ENCODE peak calls at places on chromosomes 4 and X, in four cellular contexts. One of them, this sample, is unnamed.
A peak's percentile ranks its signal among the peaks of the same experiment; 100 is the strongest.

GRCh38 chr4:102867278-102868152 is 1.3 kb upstream of the CISD2 start:
- DNase-seq in H9: no peak
- DNase-seq in IMR-90: no peak
- DNase-seq in H1: no peak
- DNase-seq in this sample: no peak

GRCh38 chrX:40278340-40279090 is 180.8 kb upstream of the BCOR start:
- DNase-seq in H9: no peak
- DNase-seq in IMR-90: no peak
- DNase-seq in H1: no peak
- DNase-seq in this sample: no peak

GRCh38 chrX:27619975-27620374 is 29.8 kb downstream of the DCAF8L2 start:
- DNase-seq in H9: no peak
- DNase-seq in IMR-90: peak; percentile 8
- DNase-seq in H1: no peak
- DNase-seq in this sample: peak; percentile 11

GRCh38 chr4:16461362-16461761 is 235.1 kb upstream of the TAPT1 start:
- DNase-seq in H9: no peak
- DNase-seq in IMR-90: no peak
- DNase-seq in H1: no peak
- DNase-seq in this sample: no peak

GRCh38 chr4:172708184-172708583 is 460.4 kb upstream of the GALNT7 start:
- DNase-seq in H9: peak; percentile 26
- DNase-seq in IMR-90: no peak
- DNase-seq in H1: no peak
- DNase-seq in this sample: peak; percentile 47

GRCh38 chrX:3271485-3272186 is 74.8 kb downstream of the MXRA5 start:
- DNase-seq in H9: no peak
- DNase-seq in IMR-90: peak; percentile 74
- DNase-seq in H1: no peak
- DNase-seq in this sample: no peak

GRCh38 chr4:42673084-42673429 is 16.2 kb upstream of the ATP8A1 start:
- DNase-seq in H9: no peak
- DNase-seq in IMR-90: no peak
- DNase-seq in H1: no peak
- DNase-seq in this sample: no peak

GRCh38 chrX:153662266-153662665 is 11.3 kb downstream of the PNCK start:
- DNase-seq in H9: peak; percentile 80
- DNase-seq in IMR-90: peak; percentile 15
- DNase-seq in H1: peak; percentile 76
- DNase-seq in this sample: peak; percentile 64

GRCh38 chr4:183355405-183355804 is 33.2 kb upstream of the CLDN24 start:
- DNase-seq in H9: no peak
- DNase-seq in IMR-90: peak; percentile 72
- DNase-seq in H1: no peak
- DNase-seq in this sample: no peak

GRCh38 chr4:25862411-25863346 is at the start of gene SEL1L3:
- DNase-seq in H9: peak; percentile 68
- DNase-seq in IMR-90: no peak
- DNase-seq in H1: peak; percentile 74
- DNase-seq in this sample: no peak

GRCh38 chr4:76011018-76011670 is 3.8 kb upstream of the CXCL9 start:
- DNase-seq in H9: peak; percentile 31
- DNase-seq in IMR-90: no peak
- DNase-seq in H1: peak; percentile 47
- DNase-seq in this sample: no peak

DNA sequence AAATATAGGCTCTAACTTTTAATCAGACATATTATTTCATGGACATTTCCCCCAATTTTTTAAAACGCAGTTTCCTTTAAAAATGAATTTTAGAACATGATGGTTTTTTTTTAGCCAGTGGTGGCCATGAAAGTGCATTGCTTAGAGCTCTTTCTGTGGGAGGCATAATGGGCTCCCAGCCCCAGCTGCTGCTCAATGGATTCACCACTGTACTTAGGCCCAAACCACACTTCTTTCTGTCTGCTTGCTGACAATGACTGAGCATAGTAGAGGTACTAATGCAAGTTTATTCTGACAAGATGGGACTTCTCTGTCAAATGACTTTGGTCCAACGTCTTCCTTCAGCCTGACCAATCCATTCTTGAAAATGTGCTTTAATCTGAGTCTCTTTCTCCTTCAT is 400.2 kb upstream of the GRIA3 start:
- DNase-seq in H9: no peak
- DNase-seq in IMR-90: no peak
- DNase-seq in H1: no peak
- DNase-seq in this sample: no peak
- H3K9ac ChIP-seq in H9: no peak overlapping the region
- H3K9ac ChIP-seq in IMR-90: no peak overlapping the region
- H3K9ac ChIP-seq in H1: no peak overlapping the region
- H3K9ac ChIP-seq in this sample: no peak overlapping the region

GRCh38 chr4:32251126-32251525 is 1531.0 kb downstream of the PCDH7 start:
- DNase-seq in H9: no peak
- DNase-seq in IMR-90: no peak
- DNase-seq in H1: no peak
- DNase-seq in this sample: no peak

DNA sequence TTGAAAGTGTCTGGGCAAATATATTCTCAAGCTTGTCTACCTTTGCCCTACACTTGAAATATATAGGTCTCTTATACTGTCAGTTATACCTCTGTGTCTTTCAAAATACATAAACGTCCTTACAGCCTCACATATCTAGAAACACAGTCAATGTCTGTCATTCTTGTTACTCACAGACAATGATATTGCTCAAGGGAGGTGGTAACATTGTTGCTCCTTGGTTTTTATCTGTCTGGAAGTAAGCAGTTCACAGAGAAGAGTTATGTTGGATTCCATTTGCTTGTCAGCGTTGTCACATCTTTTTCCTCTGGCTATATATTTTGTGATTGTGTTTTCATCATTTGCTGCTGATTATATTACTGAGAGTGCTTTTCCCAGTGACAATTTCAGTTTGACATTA is 1528.9 kb downstream of the PCDH7 start:
- DNase-seq in H9: no peak
- DNase-seq in IMR-90: no peak
- DNase-seq in H1: no peak
- DNase-seq in this sample: no peak
- H3K56ac ChIP-seq in H9: no peak overlapping the region
- H3K56ac ChIP-seq in IMR-90: no peak overlapping the region
- H3K56ac ChIP-seq in H1: no peak overlapping the region
- H3K56ac ChIP-seq in this sample: no peak overlapping the region

DNA sequence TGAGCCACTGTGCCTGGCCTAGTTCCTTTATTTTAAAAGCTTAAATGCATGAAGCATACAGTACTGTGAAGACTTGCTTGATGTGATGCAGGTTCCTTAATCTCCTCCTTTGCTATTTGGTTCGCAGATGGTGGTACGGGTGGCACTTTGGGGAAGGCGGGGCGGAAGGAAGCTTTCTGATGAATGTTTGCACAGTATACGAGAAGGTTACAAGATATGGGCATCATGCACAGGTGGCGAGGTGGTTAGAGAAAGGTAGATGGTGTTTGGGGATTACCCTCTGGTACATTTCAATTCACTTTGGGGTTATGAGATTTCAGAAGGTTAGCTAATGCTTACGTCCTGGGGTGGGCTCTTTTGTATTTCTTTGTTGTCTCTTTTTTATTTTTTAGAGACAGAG is 17.2 kb downstream of the RHOH start:
- DNase-seq in H9: no peak
- DNase-seq in IMR-90: no peak
- DNase-seq in H1: no peak
- DNase-seq in this sample: no peak
- H3K4me1 ChIP-seq in H9: peaks cover 6% of the 10 kb centered on the region
- H3K4me1 ChIP-seq in IMR-90: peaks cover 4% of the 10 kb centered on the region
- H3K4me1 ChIP-seq in H1: no peaks in the 10 kb centered on the region
- H3K4me1 ChIP-seq in this sample: peaks cover 5% of the 10 kb centered on the region

GRCh38 chr4:100414016-100414790 is 103.6 kb downstream of the EMCN start:
- DNase-seq in H9: no peak
- DNase-seq in IMR-90: peak; percentile 2
- DNase-seq in H1: no peak
- DNase-seq in this sample: peak; percentile 19
- H3K9ac ChIP-seq in H9: no peak overlapping the region
- H3K9ac ChIP-seq in IMR-90: no peak overlapping the region
- H3K9ac ChIP-seq in H1: no peak overlapping the region
- H3K9ac ChIP-seq in this sample: no peak overlapping the region

This sample was measured in mesendoderm.